ENCODE peak calls at places on chromosomes 7 and 10, in eight cellular contexts. One of them, this sample, is unnamed.

GRCh38 chr7:29866490-29866930 is 60.2 kb downstream of the WIPF3 start:
- DNase-seq in colonic mucosa: no peak
- DNase-seq in ascending aorta: no peak
- DNase-seq in Peyer's patch: no peak
- DNase-seq in fibroblast of lung: peak
- DNase-seq in sigmoid colon: no peak
- DNase-seq in fibroblast of the aortic adventitia: peak
- DNase-seq in HFF-Myc: no peak
- DNase-seq in this sample: peak

GRCh38 chr10:132975976-132976682 is 33.8 kb upstream of the CFAP46 start:
- DNase-seq in colonic mucosa: no peak
- DNase-seq in ascending aorta: no peak
- DNase-seq in Peyer's patch: no peak
- DNase-seq in fibroblast of lung: no peak
- DNase-seq in sigmoid colon: peak
- DNase-seq in fibroblast of the aortic adventitia: no peak
- DNase-seq in HFF-Myc: no peak
- DNase-seq in this sample: no peak

GRCh38 chr7:32496052-32496813 is 944 bp downstream of the AVL9 start:
- DNase-seq in colonic mucosa: no peak
- DNase-seq in ascending aorta: no peak
- DNase-seq in Peyer's patch: no peak
- DNase-seq in fibroblast of lung: peak
- DNase-seq in sigmoid colon: no peak
- DNase-seq in fibroblast of the aortic adventitia: peak
- DNase-seq in HFF-Myc: no peak
- DNase-seq in this sample: no peak

GRCh38 chr7:137755438-137755837 is 91.3 kb downstream of the DGKI start:
- DNase-seq in colonic mucosa: no peak
- DNase-seq in ascending aorta: no peak
- DNase-seq in Peyer's patch: no peak
- DNase-seq in fibroblast of lung: no peak
- DNase-seq in sigmoid colon: no peak
- DNase-seq in fibroblast of the aortic adventitia: no peak
- DNase-seq in HFF-Myc: no peak
- DNase-seq in this sample: no peak

GRCh38 chr10:104472957-104473745 is 119.5 kb downstream of the CFAP58 start:
- DNase-seq in colonic mucosa: no peak
- DNase-seq in ascending aorta: no peak
- DNase-seq in Peyer's patch: no peak
- DNase-seq in fibroblast of lung: no peak
- DNase-seq in sigmoid colon: no peak
- DNase-seq in fibroblast of the aortic adventitia: peak
- DNase-seq in HFF-Myc: no peak
- DNase-seq in this sample: peak

GRCh38 chr7:29623976-29624375 is 60.3 kb downstream of the PRR15 start:
- DNase-seq in colonic mucosa: no peak
- DNase-seq in ascending aorta: no peak
- DNase-seq in Peyer's patch: no peak
- DNase-seq in fibroblast of lung: no peak
- DNase-seq in sigmoid colon: no peak
- DNase-seq in fibroblast of the aortic adventitia: no peak
- DNase-seq in HFF-Myc: no peak
- DNase-seq in this sample: no peak

GRCh38 chr10:77223532-77224460 is 413.8 kb downstream of the KCNMA1 start:
- DNase-seq in colonic mucosa: no peak
- DNase-seq in ascending aorta: no peak
- DNase-seq in Peyer's patch: no peak
- DNase-seq in fibroblast of lung: no peak
- DNase-seq in sigmoid colon: peak
- DNase-seq in fibroblast of the aortic adventitia: no peak
- DNase-seq in HFF-Myc: no peak
- DNase-seq in this sample: no peak

GRCh38 chr10:18079665-18080295 is 60.4 kb upstream of the CACNB2 start:
- DNase-seq in colonic mucosa: no peak
- DNase-seq in ascending aorta: no peak
- DNase-seq in Peyer's patch: no peak
- DNase-seq in fibroblast of lung: peak
- DNase-seq in sigmoid colon: no peak
- DNase-seq in fibroblast of the aortic adventitia: peak
- DNase-seq in HFF-Myc: peak
- DNase-seq in this sample: peak

GRCh38 chr7:10708447-10708846 is 265.2 kb upstream of the PHF14 start:
- DNase-seq in colonic mucosa: no peak
- DNase-seq in ascending aorta: no peak
- DNase-seq in Peyer's patch: no peak
- DNase-seq in fibroblast of lung: peak
- DNase-seq in sigmoid colon: no peak
- DNase-seq in fibroblast of the aortic adventitia: no peak
- DNase-seq in HFF-Myc: no peak
- DNase-seq in this sample: no peak

GRCh38 chr10:20551761-20552160 is 345.4 kb downstream of the NEBL start:
- DNase-seq in colonic mucosa: no peak
- DNase-seq in ascending aorta: no peak
- DNase-seq in Peyer's patch: no peak
- DNase-seq in fibroblast of lung: no peak
- DNase-seq in sigmoid colon: no peak
- DNase-seq in fibroblast of the aortic adventitia: no peak
- DNase-seq in HFF-Myc: no peak
- DNase-seq in this sample: no peak

GRCh38 chr10:25082276-25083204 is 66.1 kb downstream of the THNSL1 start:
- DNase-seq in colonic mucosa: no peak
- DNase-seq in ascending aorta: no peak
- DNase-seq in Peyer's patch: no peak
- DNase-seq in fibroblast of lung: no peak
- DNase-seq in sigmoid colon: no peak
- DNase-seq in fibroblast of the aortic adventitia: no peak
- DNase-seq in HFF-Myc: no peak
- DNase-seq in this sample: no peak

GRCh38 chr7:36884863-36885262 is 160.6 kb upstream of the AOAH start:
- DNase-seq in colonic mucosa: no peak
- DNase-seq in ascending aorta: no peak
- DNase-seq in Peyer's patch: no peak
- DNase-seq in fibroblast of lung: no peak
- DNase-seq in sigmoid colon: no peak
- DNase-seq in fibroblast of the aortic adventitia: no peak
- DNase-seq in HFF-Myc: no peak
- DNase-seq in this sample: no peak

GRCh38 chr7:31172071-31172470 is 120.0 kb downstream of the ADCYAP1R1 start:
- DNase-seq in colonic mucosa: no peak
- DNase-seq in ascending aorta: no peak
- DNase-seq in Peyer's patch: no peak
- DNase-seq in fibroblast of lung: no peak
- DNase-seq in sigmoid colon: no peak
- DNase-seq in fibroblast of the aortic adventitia: no peak
- DNase-seq in HFF-Myc: no peak
- DNase-seq in this sample: no peak

GRCh38 chr7:135599471-135599870 is 41.8 kb downstream of the NUP205 start:
- DNase-seq in colonic mucosa: no peak
- DNase-seq in ascending aorta: no peak
- DNase-seq in Peyer's patch: no peak
- DNase-seq in fibroblast of lung: no peak
- DNase-seq in sigmoid colon: no peak
- DNase-seq in fibroblast of the aortic adventitia: no peak
- DNase-seq in HFF-Myc: no peak
- DNase-seq in this sample: no peak

GRCh38 chr7:118280319-118281012 is 56.0 kb downstream of the ANKRD7 start:
- DNase-seq in colonic mucosa: no peak
- DNase-seq in ascending aorta: no peak
- DNase-seq in Peyer's patch: no peak
- DNase-seq in fibroblast of lung: no peak
- DNase-seq in sigmoid colon: no peak
- DNase-seq in fibroblast of the aortic adventitia: no peak
- DNase-seq in HFF-Myc: no peak
- DNase-seq in this sample: no peak

GRCh38 chr7:157432541-157432956 is 95.7 kb downstream of the DNAJB6 start:
- DNase-seq in colonic mucosa: peak
- DNase-seq in ascending aorta: no peak
- DNase-seq in Peyer's patch: no peak
- DNase-seq in fibroblast of lung: peak
- DNase-seq in sigmoid colon: peak
- DNase-seq in fibroblast of the aortic adventitia: peak
- DNase-seq in HFF-Myc: peak
- DNase-seq in this sample: peak

GRCh38 chr10:33370434-33370930 is 36.0 kb upstream of the NRP1 start:
- DNase-seq in colonic mucosa: no peak
- DNase-seq in ascending aorta: no peak
- DNase-seq in Peyer's patch: no peak
- DNase-seq in fibroblast of lung: no peak
- DNase-seq in sigmoid colon: no peak
- DNase-seq in fibroblast of the aortic adventitia: no peak
- DNase-seq in HFF-Myc: no peak
- DNase-seq in this sample: peak

GRCh38 chr7:142018154-142018553 is 22.5 kb downstream of the MGAM start:
- DNase-seq in colonic mucosa: no peak
- DNase-seq in ascending aorta: no peak
- DNase-seq in Peyer's patch: no peak
- DNase-seq in fibroblast of lung: no peak
- DNase-seq in sigmoid colon: no peak
- DNase-seq in fibroblast of the aortic adventitia: no peak
- DNase-seq in HFF-Myc: no peak
- DNase-seq in this sample: no peak

GRCh38 chr7:157841757-157842390 is 505.1 kb downstream of the DNAJB6 start:
- DNase-seq in colonic mucosa: no peak
- DNase-seq in ascending aorta: no peak
- DNase-seq in Peyer's patch: no peak
- DNase-seq in fibroblast of lung: no peak
- DNase-seq in sigmoid colon: no peak
- DNase-seq in fibroblast of the aortic adventitia: no peak
- DNase-seq in HFF-Myc: no peak
- DNase-seq in this sample: peak

GRCh38 chr7:155568961-155569360 is 22.6 kb upstream of the CNPY1 start:
- DNase-seq in colonic mucosa: no peak
- DNase-seq in ascending aorta: no peak
- DNase-seq in Peyer's patch: no peak
- DNase-seq in fibroblast of lung: no peak
- DNase-seq in sigmoid colon: no peak
- DNase-seq in fibroblast of the aortic adventitia: no peak
- DNase-seq in HFF-Myc: no peak
- DNase-seq in this sample: no peak

GRCh38 chr7:121416533-121416932 is 20.4 kb upstream of the FAM3C start:
- DNase-seq in colonic mucosa: no peak
- DNase-seq in ascending aorta: no peak
- DNase-seq in Peyer's patch: no peak
- DNase-seq in fibroblast of lung: no peak
- DNase-seq in sigmoid colon: no peak
- DNase-seq in fibroblast of the aortic adventitia: no peak
- DNase-seq in HFF-Myc: no peak
- DNase-seq in this sample: no peak

GRCh38 chr7:121419201-121420148 is 23.4 kb upstream of the FAM3C start:
- DNase-seq in colonic mucosa: peak
- DNase-seq in ascending aorta: no peak
- DNase-seq in Peyer's patch: no peak
- DNase-seq in fibroblast of lung: no peak
- DNase-seq in sigmoid colon: no peak
- DNase-seq in fibroblast of the aortic adventitia: no peak
- DNase-seq in HFF-Myc: no peak
- DNase-seq in this sample: no peak

DNA sequence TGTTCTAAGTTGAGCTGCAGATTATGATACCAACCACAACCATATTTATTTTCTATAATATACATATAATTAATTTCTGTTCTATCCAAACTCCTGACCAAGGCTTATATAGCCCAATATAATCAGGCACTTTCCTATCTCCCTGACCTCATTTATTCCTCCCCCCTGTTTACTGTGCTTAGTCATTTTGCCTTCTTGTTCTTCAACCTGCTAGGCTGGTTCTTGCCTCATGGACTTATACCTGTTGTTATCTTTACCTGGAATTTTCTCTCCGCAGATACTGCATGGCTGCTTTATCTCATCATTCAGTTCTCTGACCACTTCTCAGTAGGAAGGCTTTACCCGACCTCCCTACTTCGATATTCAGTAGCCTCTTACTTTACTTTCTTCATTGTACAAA is 24.9 kb upstream of the FAM3C start:
- DNase-seq in colonic mucosa: peak
- DNase-seq in ascending aorta: no peak
- DNase-seq in Peyer's patch: no peak
- DNase-seq in fibroblast of lung: no peak
- DNase-seq in sigmoid colon: no peak
- DNase-seq in fibroblast of the aortic adventitia: no peak
- DNase-seq in HFF-Myc: no peak
- DNase-seq in this sample: no peak
- H3K4me3 ChIP-seq in colonic mucosa: no peak
- H3K4me3 ChIP-seq in ascending aorta: no peak
- H3K4me3 ChIP-seq in Peyer's patch: no peak
- H3K4me3 ChIP-seq in fibroblast of lung: no peak
- H3K4me3 ChIP-seq in sigmoid colon: no peak
- H3K4me3 ChIP-seq in fibroblast of the aortic adventitia: no peak
- H3K4me3 ChIP-seq in HFF-Myc: no peak
- H3K4me3 ChIP-seq in this sample: no peak

GRCh38 chr10:89534826-89535166 is 598 bp downstream of the SLC16A12 start:
- DNase-seq in colonic mucosa: no peak
- DNase-seq in ascending aorta: no peak
- DNase-seq in Peyer's patch: no peak
- DNase-seq in fibroblast of lung: no peak
- DNase-seq in sigmoid colon: no peak
- DNase-seq in fibroblast of the aortic adventitia: no peak
- DNase-seq in HFF-Myc: no peak
- DNase-seq in this sample: no peak
- H3K4me3 ChIP-seq in colonic mucosa: no peak
- H3K4me3 ChIP-seq in ascending aorta: peak
- H3K4me3 ChIP-seq in Peyer's patch: no peak
- H3K4me3 ChIP-seq in fibroblast of lung: peak
- H3K4me3 ChIP-seq in sigmoid colon: peak
- H3K4me3 ChIP-seq in fibroblast of the aortic adventitia: peak
- H3K4me3 ChIP-seq in HFF-Myc: peak
- H3K4me3 ChIP-seq in this sample: peak

GRCh38 chr7:74287303-74288033 is 1.7 kb upstream of the CLIP2 start:
- DNase-seq in colonic mucosa: peak
- DNase-seq in ascending aorta: no peak
- DNase-seq in Peyer's patch: no peak
- DNase-seq in fibroblast of lung: no peak
- DNase-seq in sigmoid colon: no peak
- DNase-seq in fibroblast of the aortic adventitia: no peak
- DNase-seq in HFF-Myc: no peak
- DNase-seq in this sample: no peak
- H3K4me3 ChIP-seq in colonic mucosa: no peak
- H3K4me3 ChIP-seq in ascending aorta: no peak
- H3K4me3 ChIP-seq in Peyer's patch: no peak
- H3K4me3 ChIP-seq in fibroblast of lung: no peak
- H3K4me3 ChIP-seq in sigmoid colon: no peak
- H3K4me3 ChIP-seq in fibroblast of the aortic adventitia: no peak
- H3K4me3 ChIP-seq in HFF-Myc: no peak
- H3K4me3 ChIP-seq in this sample: no peak

GRCh38 chr7:98771519-98772241 is 98.1 kb downstream of the TMEM130 start:
- DNase-seq in colonic mucosa: peak
- DNase-seq in ascending aorta: no peak
- DNase-seq in Peyer's patch: no peak
- DNase-seq in fibroblast of lung: peak
- DNase-seq in sigmoid colon: no peak
- DNase-seq in fibroblast of the aortic adventitia: peak
- DNase-seq in HFF-Myc: peak
- DNase-seq in this sample: peak
- H3K4me3 ChIP-seq in colonic mucosa: no peak
- H3K4me3 ChIP-seq in ascending aorta: no peak
- H3K4me3 ChIP-seq in Peyer's patch: no peak
- H3K4me3 ChIP-seq in fibroblast of lung: no peak
- H3K4me3 ChIP-seq in sigmoid colon: no peak
- H3K4me3 ChIP-seq in fibroblast of the aortic adventitia: no peak
- H3K4me3 ChIP-seq in HFF-Myc: no peak
- H3K4me3 ChIP-seq in this sample: no peak

GRCh38 chr7:27141591-27142561 is 1.6 kb downstream of the HOXA5 start:
- DNase-seq in colonic mucosa: peak
- DNase-seq in ascending aorta: no peak
- DNase-seq in Peyer's patch: peak
- DNase-seq in fibroblast of lung: peak
- DNase-seq in sigmoid colon: no peak
- DNase-seq in fibroblast of the aortic adventitia: no peak
- DNase-seq in HFF-Myc: no peak
- DNase-seq in this sample: peak
- H3K4me3 ChIP-seq in colonic mucosa: peak
- H3K4me3 ChIP-seq in ascending aorta: peak
- H3K4me3 ChIP-seq in Peyer's patch: peak
- H3K4me3 ChIP-seq in fibroblast of lung: peak
- H3K4me3 ChIP-seq in sigmoid colon: peak
- H3K4me3 ChIP-seq in fibroblast of the aortic adventitia: peak
- H3K4me3 ChIP-seq in HFF-Myc: peak
- H3K4me3 ChIP-seq in this sample: peak

This sample was measured in fibroblast of mammary gland.